ENCODE peak calls at places on chromosomes 11 and 22, in ten cellular contexts. U is breast epithelium, J is ascending aorta, W is stomach, N is Panc1, R is testis, O is PC-3, A is sigmoid colon, Z is HepG2, M is colonic mucosa. B is an unnamed sample. For H3K4me1, the result is how much of the 10 kb centered on the place peaks cover.

GRCh38 chr11:59053387-59053786 is 32.7 kb upstream of the GLYATL1B start:
- DNase-seq in N (peak), W (peak), Z (peak), J (peak), U (no peak), M (peak), O (peak), A (peak), R (peak), B (peak)

GRCh38 chr11:45042560-45042959 is 91.9 kb upstream of the TP53I11 start:
- DNase-seq in M (no peak), W (no peak), O (peak), J (peak), N (no peak), U (peak), R (no peak), Z (no peak), A (no peak), B (peak)

GRCh38 chr22:39244496-39245129 is at the start of gene PDGFB:
- DNase-seq in N (no peak), O (peak), U (no peak), J (no peak), W (peak), Z (no peak), M (peak), R (peak), A (no peak), B (no peak)

GRCh38 chr11:72129381-72129780 is 6.1 kb upstream of the FOLR3 start:
- DNase-seq in O (no peak), R (no peak), A (no peak), W (no peak), Z (no peak), U (no peak), J (no peak), M (no peak), N (no peak), B (no peak)

GRCh38 chr22:41762980-41763779 is 37.3 kb upstream of the CCDC134 start:
- DNase-seq in A (no peak), R (no peak), J (no peak), N (no peak), M (peak), Z (peak), W (no peak), U (no peak), O (peak), B (peak)

GRCh38 chr22:20520093-20520511 is 12.7 kb downstream of the MED15 start:
- DNase-seq in J (no peak), R (no peak), A (no peak), N (no peak), M (no peak), W (no peak), O (no peak), U (no peak), Z (no peak), B (no peak)

GRCh38 chr11:128405693-128406364 is 181.5 kb downstream of the ETS1 start:
- DNase-seq in M (no peak), J (no peak), A (no peak), N (no peak), Z (no peak), W (no peak), R (no peak), O (no peak), U (no peak), B (no peak)

GRCh38 chr22:49208003-49208402 is 619.7 kb downstream of the BRD1 start:
- DNase-seq in A (peak), Z (no peak), R (no peak), W (peak), J (peak), O (no peak), M (no peak), N (no peak), U (no peak), B (no peak)

GRCh38 chr22:32644252-32645100 is 157.0 kb upstream of the TIMP3 start:
- DNase-seq in M (peak), W (peak), N (no peak), O (no peak), R (no peak), Z (peak), J (peak), U (peak), A (peak), B (no peak)

GRCh38 chr22:34334893-34335292 is 414.6 kb upstream of the LARGE1 start:
- DNase-seq in R (no peak), N (no peak), W (no peak), Z (no peak), U (no peak), J (no peak), A (no peak), M (no peak), O (no peak), B (no peak)

GRCh38 chr22:31496735-31497146 is 405 bp downstream of the SFI1 start:
- DNase-seq in Z (no peak), A (peak), O (no peak), M (peak), R (peak), W (no peak), N (no peak), J (no peak), U (no peak), B (peak)

GRCh38 chr22:28674121-28674563 is 5.5 kb downstream of the TTC28 start:
- DNase-seq in M (no peak), R (no peak), A (no peak), O (peak), W (no peak), Z (no peak), J (no peak), U (no peak), N (no peak), B (no peak)

GRCh38 chr11:13717331-13717730 is 48.9 kb downstream of the FAR1 start:
- DNase-seq in A (no peak), J (no peak), O (peak), Z (no peak), W (no peak), R (no peak), U (no peak), M (no peak), N (no peak), B (no peak)

GRCh38 chr11:123202155-123202714 is 7.2 kb upstream of the CLMP start:
- DNase-seq in Z (no peak), M (no peak), W (no peak), O (no peak), A (peak), U (no peak), R (peak), J (no peak), N (no peak), B (no peak)

GRCh38 chr11:35047179-35047578 is 91.8 kb upstream of the CD44 start:
- DNase-seq in W (no peak), J (no peak), R (no peak), A (no peak), Z (no peak), M (no peak), O (no peak), U (no peak), N (no peak), B (no peak)

GRCh38 chr11:20275987-20276660 is 87.4 kb upstream of the HTATIP2 start:
- DNase-seq in U (no peak), A (no peak), W (no peak), M (no peak), Z (no peak), J (no peak), O (no peak), R (no peak), N (no peak), B (no peak)
- H3K4me1 ChIP-seq in U (under half), A (under half), W (under half), M (under half), Z (under half), J (under half), O (under half), R (under half), N (under half), B (under half)

GRCh38 chr22:22460060-22460459 is 48.5 kb downstream of the ZNF280B start:
- DNase-seq in A (no peak), N (no peak), M (no peak), J (no peak), U (no peak), Z (no peak), O (no peak), W (no peak), R (no peak), B (no peak)

GRCh38 chr22:22461111-22461510 is 47.4 kb downstream of the ZNF280B start:
- DNase-seq in M (no peak), U (no peak), N (no peak), W (no peak), O (no peak), R (no peak), Z (no peak), J (no peak), A (no peak), B (no peak)

GRCh38 chr22:22461583-22461982 is 47.0 kb downstream of the ZNF280B start:
- DNase-seq in M (no peak), J (no peak), A (no peak), Z (no peak), N (no peak), R (no peak), O (no peak), U (no peak), W (no peak), B (no peak)

GRCh38 chr22:22458896-22459588 is 49.5 kb downstream of the ZNF280B start:
- DNase-seq in W (no peak), O (no peak), N (no peak), R (no peak), M (no peak), U (no peak), J (no peak), A (no peak), Z (no peak), B (no peak)

DNA sequence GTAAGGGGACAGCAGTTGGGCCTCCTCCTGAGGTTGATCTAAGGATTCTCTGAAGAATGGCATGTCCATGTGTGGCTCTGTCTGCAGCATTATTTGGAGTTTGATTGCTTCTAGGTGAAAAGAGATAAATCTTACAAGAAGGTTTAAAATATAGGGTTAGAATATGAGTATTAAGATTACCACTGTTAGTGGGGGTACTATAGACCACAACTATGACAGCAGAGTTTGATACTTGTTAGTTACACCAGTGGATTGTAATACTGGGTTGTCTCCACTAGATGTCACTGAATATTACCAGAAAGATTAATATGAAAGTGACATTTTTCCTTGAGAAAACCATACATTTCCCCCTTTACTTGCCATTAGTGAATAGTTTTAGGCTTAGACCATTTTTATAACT is 47.9 kb downstream of the ZNF280B start:
- DNase-seq in A (no peak), J (no peak), O (peak), U (no peak), Z (peak), M (no peak), W (no peak), N (no peak), R (no peak), B (no peak)
- TF ChIP-seq CTCF in A (no peak), J (no peak), O (peak), U (no peak), Z (peak), M (peak), W (no peak), N (peak), R (peak), B (peak)

GRCh38 chr11:117961896-117962295 is 24.3 kb upstream of the IL10RA start:
- DNase-seq in J (no peak), R (no peak), U (no peak), Z (no peak), O (no peak), W (no peak), M (no peak), A (no peak), N (no peak), B (no peak)

GRCh38 chr11:117958949-117959348 is 27.2 kb upstream of the IL10RA start:
- DNase-seq in O (no peak), J (no peak), M (no peak), Z (no peak), U (no peak), A (no peak), W (no peak), R (no peak), N (no peak), B (no peak)

GRCh38 chr11:117960406-117960805 is 25.8 kb upstream of the IL10RA start:
- DNase-seq in Z (no peak), J (no peak), R (no peak), N (no peak), A (no peak), M (no peak), W (no peak), O (no peak), U (no peak), B (no peak)

GRCh38 chr11:117959438-117960149 is 26.6 kb upstream of the IL10RA start:
- DNase-seq in R (no peak), U (no peak), A (no peak), J (no peak), M (no peak), W (no peak), N (no peak), Z (no peak), O (no peak), B (no peak)
- H3K4me3 ChIP-seq in R (no peak), U (no peak), A (no peak), J (no peak), M (no peak), W (no peak), N (no peak), Z (no peak), O (no peak), B (no peak)

GRCh38 chr22:24421428-24421931 is 5.9 kb upstream of the ADORA2A start:
- DNase-seq in Z (peak), O (peak), N (no peak), J (no peak), A (no peak), U (no peak), R (no peak), M (no peak), W (no peak), B (no peak)
- H3K4me1 ChIP-seq in Z (under half), O (under half), N (under half), J (under half), A (under half), U (under half), R (under half), M (under half), W (under half), B (under half)

GRCh38 chr11:18526130-18526520 is 617 bp downstream of the TSG101 start:
- DNase-seq in O (no peak), A (no peak), Z (no peak), R (no peak), W (no peak), U (no peak), M (no peak), J (no peak), N (no peak), B (no peak)

GRCh38 chr11:18521123-18521522 is 5.6 kb downstream of the TSG101 start:
- DNase-seq in W (no peak), Z (no peak), R (no peak), N (no peak), M (no peak), O (no peak), U (no peak), A (no peak), J (no peak), B (no peak)

GRCh38 chr11:18523079-18523478 is 3.7 kb downstream of the TSG101 start:
- DNase-seq in N (no peak), A (no peak), R (no peak), O (peak), U (no peak), M (no peak), Z (no peak), J (no peak), W (no peak), B (no peak)

GRCh38 chr11:18524248-18524647 is 2.5 kb downstream of the TSG101 start:
- DNase-seq in M (no peak), R (no peak), A (no peak), Z (peak), W (no peak), U (no peak), J (no peak), N (no peak), O (no peak), B (no peak)

GRCh38 chr11:18522388-18522787 is 4.4 kb downstream of the TSG101 start:
- DNase-seq in W (no peak), Z (peak), A (no peak), R (no peak), N (no peak), U (no peak), J (no peak), O (no peak), M (no peak), B (no peak)
- TF ChIP-seq CTCF in W (no peak), Z (no peak), A (no peak), R (no peak), N (no peak), U (no peak), J (no peak), O (no peak), M (no peak), B (peak)

DNA sequence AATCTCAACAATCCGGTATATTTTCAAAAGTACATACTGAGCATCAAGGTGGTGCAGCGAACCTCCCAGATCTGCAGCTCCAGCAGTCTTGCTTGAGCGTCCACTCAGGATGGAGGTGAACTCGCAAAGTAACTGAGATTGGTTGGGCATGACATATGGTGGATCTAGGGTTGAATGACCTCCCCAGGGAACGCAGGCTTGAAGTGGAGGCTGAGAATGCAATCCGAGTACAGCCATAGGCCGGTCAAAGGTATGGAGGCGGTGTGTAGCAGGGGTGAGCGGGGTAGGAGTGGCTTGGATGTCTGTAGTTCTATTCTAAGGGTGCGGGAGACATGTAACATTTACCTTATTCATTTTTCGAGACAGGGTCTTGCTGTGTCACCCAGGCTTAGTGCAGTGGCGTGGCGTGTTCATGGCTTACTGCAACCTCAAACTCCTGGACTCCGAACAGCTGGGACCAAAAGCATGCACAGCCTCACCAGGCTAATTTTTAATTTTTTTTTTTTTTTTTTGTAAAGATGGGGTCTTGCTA is 631 bp upstream of the C22orf39 start:
- DNase-seq in Z (peak), U (no peak), A (peak), W (peak), N (no peak), R (peak), M (peak), J (no peak), O (peak), B (peak)
- H3K4me3 ChIP-seq in Z (peak), U (peak), A (peak), W (peak), N (peak), R (peak), M (peak), J (peak), O (peak), B (peak)

DNA sequence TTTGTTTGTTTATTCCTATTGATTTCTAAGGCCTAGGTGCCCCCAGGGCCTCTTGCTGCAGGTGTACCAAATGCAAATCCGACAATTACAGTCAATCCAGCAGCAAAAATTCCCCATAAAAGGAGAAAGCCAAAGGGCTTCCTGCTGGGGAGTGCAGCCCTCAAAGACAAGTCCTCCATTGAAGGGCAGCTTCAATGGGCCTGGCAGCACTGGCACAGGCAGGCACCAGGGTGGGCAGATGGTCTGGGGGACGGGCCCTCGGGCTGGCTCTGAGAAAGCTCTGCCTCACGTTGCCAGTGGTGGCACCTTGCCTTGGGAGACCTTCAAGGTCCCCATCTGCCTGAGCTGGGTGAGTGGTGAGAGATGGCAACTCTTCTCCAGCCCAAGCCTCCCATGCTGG is 128.0 kb downstream of the DSCAML1 start:
- DNase-seq in U (no peak), J (no peak), W (no peak), N (no peak), Z (no peak), M (no peak), R (no peak), A (no peak), O (no peak), B (no peak)
- H3K4me1 ChIP-seq in U (under half), J (under half), W (under half), N (under half), Z (under half), M (under half), R (under half), A (under half), O (under half), B (under half)

B was measured in BE2C.